ENCODE peak calls at places on chromosomes 6 and 20, in four cellular contexts. Z is H9, D is IMR-90, X is H1. M is an unnamed sample.

GRCh38 chr6:107108201-107108890 is 7.0 kb downstream of the BEND3 start:
- DNase-seq in D (no peak), X (no peak), Z (no peak), M (no peak)

GRCh38 chr6:35498407-35499045 is 1.6 kb upstream of the TEAD3 start:
- DNase-seq in Z (no peak), D (no peak), X (no peak), M (peak; percentile 63)

GRCh38 chr6:24145690-24146131 is 19.7 kb downstream of the NRSN1 start:
- DNase-seq in Z (no peak), D (no peak), X (no peak), M (no peak)

GRCh38 chr20:47789081-47789998 is 4.1 kb upstream of the SULF2 start:
- DNase-seq in Z (no peak), X (no peak), D (no peak), M (no peak)

GRCh38 chr6:159899994-159900745 is 9.4 kb downstream of the MAS1 start:
- DNase-seq in X (no peak), D (peak; percentile 93), Z (no peak), M (no peak)

GRCh38 chr6:99841297-99841696 is 152.7 kb downstream of the MCHR2 start:
- DNase-seq in X (no peak), D (no peak), Z (no peak), M (no peak)

GRCh38 chr20:17969276-17969883 is 562 bp downstream of the MGME1 start:
- DNase-seq in Z (no peak), D (no peak), X (no peak), M (peak; percentile 86)

GRCh38 chr6:100620085-100620484 is 155.4 kb upstream of the SIM1 start:
- DNase-seq in X (no peak), D (peak; percentile 94), Z (no peak), M (no peak)

GRCh38 chr20:40291483-40291882 is 397.6 kb downstream of the MAFB start:
- DNase-seq in D (no peak), Z (no peak), X (no peak), M (no peak)

GRCh38 chr6:32637219-32637880 is at the start of gene HLA-DQA1:
- DNase-seq in Z (no peak), X (no peak), D (no peak), M (no peak)

GRCh38 chr20:9831032-9831431 is 7.8 kb downstream of the PAK5 start:
- DNase-seq in D (no peak), Z (no peak), X (no peak), M (peak; percentile 29)

GRCh38 chr6:116461563-116462507 is 660 bp downstream of the CALHM6 start:
- DNase-seq in D (peak; percentile 47), X (peak; percentile 83), Z (peak; percentile 84), M (peak; percentile 90)

GRCh38 chr6:71107935-71108420 is 151.1 kb upstream of the B3GAT2 start:
- DNase-seq in Z (no peak), D (peak; percentile 71), X (no peak), M (no peak)

GRCh38 chr6:148455225-148455624 is 112.6 kb downstream of the SASH1 start:
- DNase-seq in X (no peak), D (peak; percentile 90), Z (no peak), M (no peak)

GRCh38 chr20:41575412-41575811 is 42.8 kb downstream of the CHD6 start:
- DNase-seq in X (no peak), Z (no peak), D (no peak), M (no peak)

GRCh38 chr20:6855074-6855473 is 87.6 kb downstream of the BMP2 start:
- DNase-seq in D (no peak), Z (no peak), X (no peak), M (peak; percentile 44)

GRCh38 chr6:79605061-79605460 is 26.1 kb upstream of the SH3BGRL2 start:
- DNase-seq in D (peak; percentile 43), Z (no peak), X (no peak), M (no peak)

GRCh38 chr20:4341804-4342560 is 326.6 kb upstream of the RNF24 start:
- DNase-seq in D (peak; percentile 53), Z (no peak), X (no peak), M (no peak)

GRCh38 chr6:15769471-15770088 is 106.8 kb upstream of the DTNBP1 start:
- DNase-seq in X (no peak), Z (no peak), D (no peak), M (no peak)

GRCh38 chr6:7758456-7758855 is 32.6 kb downstream of the BMP6 start:
- DNase-seq in Z (no peak), X (no peak), D (peak; percentile 79), M (no peak)

GRCh38 chr20:36572701-36573102 is 695 bp upstream of the TGIF2 start:
- DNase-seq in X (no peak), D (peak; percentile 51), Z (peak; percentile 51), M (peak; percentile 80)

GRCh38 chr20:63093966-63094766 is 87.4 kb upstream of the BHLHE23 start:
- DNase-seq in X (peak; percentile 43), Z (peak; percentile 22), D (no peak), M (no peak)

GRCh38 chr6:22102671-22103070 is 194.2 kb downstream of the PRL start:
- DNase-seq in D (peak; percentile 27), X (no peak), Z (no peak), M (no peak)

GRCh38 chr6:162825597-162825996 is 97.8 kb downstream of the PACRG start:
- DNase-seq in X (no peak), Z (no peak), D (no peak), M (peak; percentile 31)

GRCh38 chr6:134840086-134840485 is 109.8 kb downstream of the ALDH8A1 start:
- DNase-seq in D (no peak), X (no peak), Z (no peak), M (no peak)

GRCh38 chr20:51584116-51584515 is 41.6 kb upstream of the NFATC2 start:
- DNase-seq in D (no peak), Z (no peak), X (no peak), M (no peak)

GRCh38 chr6:43936476-43936875 is 166.5 kb downstream of the VEGFA start:
- DNase-seq in Z (peak; percentile 16), X (no peak), D (no peak), M (peak; percentile 26)

GRCh38 chr6:167805349-167806060 is 21.2 kb upstream of the AFDN start:
- DNase-seq in X (peak; percentile 8), D (no peak), Z (no peak), M (no peak)

GRCh38 chr6:167807200-167807599 is 19.5 kb upstream of the AFDN start:
- DNase-seq in Z (no peak), D (no peak), X (peak; percentile 7), M (no peak)

GRCh38 chr6:167803816-167804215 is 22.9 kb upstream of the AFDN start:
- DNase-seq in X (peak; percentile 27), D (no peak), Z (no peak), M (no peak)

GRCh38 chr6:167804281-167805013 is 22.3 kb upstream of the AFDN start:
- DNase-seq in Z (no peak), D (no peak), X (peak; percentile 41), M (no peak)

DNA sequence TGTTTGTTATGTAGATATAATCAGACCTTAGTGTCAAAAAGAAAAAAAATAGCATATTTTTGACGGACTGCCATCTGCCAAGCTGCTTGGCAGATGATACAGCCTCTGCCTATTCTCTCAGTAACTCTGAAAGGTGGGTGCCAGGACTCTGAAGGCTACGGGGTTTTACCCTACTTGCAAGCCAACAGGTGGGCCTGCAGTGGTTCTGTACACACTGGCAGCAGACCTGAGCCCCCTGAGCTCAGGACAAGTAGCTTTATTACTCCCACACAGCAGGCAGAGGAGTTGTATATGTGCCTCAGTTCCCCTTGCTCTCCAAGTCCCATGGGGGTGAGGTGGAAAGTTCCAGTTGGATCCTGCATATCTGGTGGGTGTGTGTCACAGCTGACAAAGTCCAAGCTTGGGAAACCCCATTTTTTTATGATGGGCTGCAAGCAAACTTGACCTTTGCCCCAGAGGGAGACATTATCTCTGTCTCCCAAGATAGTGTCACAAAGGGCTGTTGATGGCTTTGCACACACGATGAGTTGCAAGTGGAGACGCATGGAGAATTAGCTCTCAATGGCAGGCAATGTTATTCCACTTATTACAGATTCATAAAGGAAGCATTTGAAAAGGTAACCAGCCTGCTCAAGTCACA is 20.5 kb upstream of the AFDN start:
- DNase-seq in Z (no peak), X (peak; percentile 20), D (no peak), M (no peak)
- H3K4me2 ChIP-seq in Z (no peak overlapping the region), X (no peak overlapping the region), D (no peak overlapping the region), M (no peak overlapping the region)

GRCh38 chr20:57734754-57735153 is 24.9 kb upstream of the PMEPA1 start:
- DNase-seq in Z (no peak), D (no peak), X (no peak), M (no peak)
- H2BK5ac ChIP-seq in Z (no peak overlapping the region), D (no peak overlapping the region), X (no peak overlapping the region), M (no peak overlapping the region)

GRCh38 chr6:136568129-136568528 is 17.9 kb upstream of the MAP7 start:
- DNase-seq in D (peak; percentile 36), Z (no peak), X (no peak), M (no peak)
- H4K5ac ChIP-seq in D (no peak overlapping the region), Z (no peak overlapping the region), X (no peak overlapping the region), M (no peak overlapping the region)

GRCh38 chr6:31187780-31188194 is 17.3 kb upstream of the POU5F1 start:
- DNase-seq in D (no peak), X (no peak), Z (no peak), M (no peak)

GRCh38 chr6:31193206-31193605 is 22.7 kb upstream of the POU5F1 start:
- DNase-seq in X (no peak), D (no peak), Z (no peak), M (no peak)

GRCh38 chr6:31186052-31186734 is 15.7 kb upstream of the POU5F1 start:
- DNase-seq in D (no peak), X (no peak), Z (no peak), M (no peak)

GRCh38 chr6:31194271-31194834 is 23.9 kb upstream of the POU5F1 start:
- DNase-seq in D (no peak), Z (no peak), X (no peak), M (no peak)

GRCh38 chr6:31190488-31190887 is 20.0 kb upstream of the POU5F1 start:
- DNase-seq in Z (no peak), X (no peak), D (no peak), M (no peak)
- H3K4me2 ChIP-seq in Z (no peak overlapping the region), X (no peak overlapping the region), D (no peak overlapping the region), M (no peak overlapping the region)

DNA sequence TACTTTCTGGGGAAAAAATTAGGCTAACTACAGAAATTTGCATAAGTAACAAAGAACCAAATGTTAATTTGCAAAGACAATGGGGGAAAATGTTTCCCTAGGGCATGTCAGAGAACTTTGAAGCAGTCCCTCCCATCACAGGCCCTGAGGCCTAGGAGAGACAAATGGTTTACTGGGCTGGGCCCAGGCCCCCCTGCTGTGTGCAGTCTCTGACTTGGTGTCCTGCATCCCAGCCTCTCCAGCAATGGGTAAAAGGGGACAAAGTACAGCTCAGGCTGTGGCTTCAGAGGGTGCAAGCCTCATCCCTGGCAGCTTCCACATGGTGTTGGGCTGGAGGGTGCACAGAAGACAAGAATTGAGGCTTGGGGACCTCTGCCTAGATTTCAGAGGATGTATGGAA is 788.4 kb downstream of the FRK start:
- DNase-seq in X (no peak), D (no peak), Z (no peak), M (no peak)
- H2BK5ac ChIP-seq in X (no peak overlapping the region), D (no peak overlapping the region), Z (no peak overlapping the region), M (no peak overlapping the region)

GRCh38 chr20:23915844-23916243 is 36.3 kb upstream of the CST5 start:
- DNase-seq in D (no peak), X (no peak), Z (no peak), M (no peak)
- H4K5ac ChIP-seq in D (no peak overlapping the region), X (no peak overlapping the region), Z (no peak overlapping the region), M (no peak overlapping the region)

M was measured in mesendoderm.